ENCODE peak calls at places on chromosomes 16 and 17, in nine cellular contexts. One of them, this sample, is unnamed.

GRCh38 chr17:56926270-56926669 is 12.4 kb upstream of the TRIM25 start:
- DNase-seq in ovary: no peak
- DNase-seq in A549: no peak
- DNase-seq in vagina: no peak
- DNase-seq in gastrocnemius medialis: no peak
- DNase-seq in HCT116: no peak
- DNase-seq in IMR-90: no peak
- DNase-seq in GM12878: no peak
- DNase-seq in breast epithelium: no peak
- DNase-seq in this sample: no peak

GRCh38 chr17:50963139-50963538 is 97.0 kb upstream of the TOB1 start:
- DNase-seq in ovary: no peak
- DNase-seq in A549: no peak
- DNase-seq in vagina: no peak
- DNase-seq in gastrocnemius medialis: no peak
- DNase-seq in HCT116: no peak
- DNase-seq in IMR-90: no peak
- DNase-seq in GM12878: no peak
- DNase-seq in breast epithelium: no peak
- DNase-seq in this sample: no peak

GRCh38 chr16:85144026-85144915 is 32.0 kb upstream of the CIBAR2 start:
- DNase-seq in ovary: no peak
- DNase-seq in A549: no peak
- DNase-seq in vagina: no peak
- DNase-seq in gastrocnemius medialis: no peak
- DNase-seq in HCT116: no peak
- DNase-seq in IMR-90: no peak
- DNase-seq in GM12878: no peak
- DNase-seq in breast epithelium: no peak
- DNase-seq in this sample: no peak

GRCh38 chr16:726438-727290 is at the start of the genes CCDC78 and HAGHL:
- DNase-seq in ovary: peak; percentile 59
- DNase-seq in A549: no peak
- DNase-seq in vagina: no peak
- DNase-seq in gastrocnemius medialis: no peak
- DNase-seq in HCT116: no peak
- DNase-seq in IMR-90: peak; percentile 34
- DNase-seq in GM12878: no peak
- DNase-seq in breast epithelium: no peak
- DNase-seq in this sample: no peak

GRCh38 chr17:2233441-2233947 is 70.1 kb downstream of the SMG6 start:
- DNase-seq in ovary: no peak
- DNase-seq in A549: no peak
- DNase-seq in vagina: no peak
- DNase-seq in gastrocnemius medialis: no peak
- DNase-seq in HCT116: no peak
- DNase-seq in IMR-90: peak; percentile 89
- DNase-seq in GM12878: no peak
- DNase-seq in breast epithelium: no peak
- DNase-seq in this sample: no peak

GRCh38 chr16:87674405-87674804 is 72.1 kb downstream of the JPH3 start:
- DNase-seq in ovary: no peak
- DNase-seq in A549: no peak
- DNase-seq in vagina: no peak
- DNase-seq in gastrocnemius medialis: no peak
- DNase-seq in HCT116: no peak
- DNase-seq in IMR-90: no peak
- DNase-seq in GM12878: no peak
- DNase-seq in breast epithelium: no peak
- DNase-seq in this sample: no peak

GRCh38 chr17:55735784-55736405 is 13.2 kb upstream of the TMEM100 start:
- DNase-seq in ovary: no peak
- DNase-seq in A549: peak; percentile 30
- DNase-seq in vagina: no peak
- DNase-seq in gastrocnemius medialis: peak; percentile 21
- DNase-seq in HCT116: peak; percentile 49
- DNase-seq in IMR-90: peak; percentile 62
- DNase-seq in GM12878: no peak
- DNase-seq in breast epithelium: no peak
- DNase-seq in this sample: no peak

GRCh38 chr16:73065617-73066313 is 17.8 kb upstream of the ZFHX3 start:
- DNase-seq in ovary: no peak
- DNase-seq in A549: no peak
- DNase-seq in vagina: no peak
- DNase-seq in gastrocnemius medialis: no peak
- DNase-seq in HCT116: no peak
- DNase-seq in IMR-90: no peak
- DNase-seq in GM12878: no peak
- DNase-seq in breast epithelium: no peak
- DNase-seq in this sample: no peak

GRCh38 chr17:73551144-73551543 is 93.1 kb downstream of the SDK2 start:
- DNase-seq in ovary: no peak
- DNase-seq in A549: no peak
- DNase-seq in vagina: no peak
- DNase-seq in gastrocnemius medialis: no peak
- DNase-seq in HCT116: no peak
- DNase-seq in IMR-90: no peak
- DNase-seq in GM12878: no peak
- DNase-seq in breast epithelium: no peak
- DNase-seq in this sample: no peak

GRCh38 chr17:292531-293382 is 59.9 kb downstream of the RPH3AL start:
- DNase-seq in ovary: peak; percentile 30
- DNase-seq in A549: no peak
- DNase-seq in vagina: no peak
- DNase-seq in gastrocnemius medialis: no peak
- DNase-seq in HCT116: no peak
- DNase-seq in IMR-90: no peak
- DNase-seq in GM12878: no peak
- DNase-seq in breast epithelium: no peak
- DNase-seq in this sample: no peak

GRCh38 chr17:969767-970387 is 9.7 kb downstream of the NXN start:
- DNase-seq in ovary: no peak
- DNase-seq in A549: no peak
- DNase-seq in vagina: no peak
- DNase-seq in gastrocnemius medialis: no peak
- DNase-seq in HCT116: peak; percentile 66
- DNase-seq in IMR-90: no peak
- DNase-seq in GM12878: no peak
- DNase-seq in breast epithelium: no peak
- DNase-seq in this sample: no peak

GRCh38 chr17:28276011-28276410 is 43.0 kb upstream of the TMEM97 start:
- DNase-seq in ovary: no peak
- DNase-seq in A549: no peak
- DNase-seq in vagina: no peak
- DNase-seq in gastrocnemius medialis: no peak
- DNase-seq in HCT116: no peak
- DNase-seq in IMR-90: no peak
- DNase-seq in GM12878: no peak
- DNase-seq in breast epithelium: no peak
- DNase-seq in this sample: no peak

GRCh38 chr17:7261377-7262191 is 694 bp downstream of the CLDN7 start:
- DNase-seq in ovary: no peak
- DNase-seq in A549: no peak
- DNase-seq in vagina: no peak
- DNase-seq in gastrocnemius medialis: no peak
- DNase-seq in HCT116: no peak
- DNase-seq in IMR-90: no peak
- DNase-seq in GM12878: no peak
- DNase-seq in breast epithelium: no peak
- DNase-seq in this sample: no peak

GRCh38 chr17:42183741-42184711 is 1.2 kb downstream of the HCRT start:
- DNase-seq in ovary: peak; percentile 84
- DNase-seq in A549: peak; percentile 78
- DNase-seq in vagina: no peak
- DNase-seq in gastrocnemius medialis: peak; percentile 24
- DNase-seq in HCT116: peak; percentile 26
- DNase-seq in IMR-90: peak; percentile 63
- DNase-seq in GM12878: peak; percentile 23
- DNase-seq in breast epithelium: no peak
- DNase-seq in this sample: no peak

GRCh38 chr16:68910051-68910450 is 66.7 kb downstream of the TANGO6 start:
- DNase-seq in ovary: no peak
- DNase-seq in A549: no peak
- DNase-seq in vagina: no peak
- DNase-seq in gastrocnemius medialis: no peak
- DNase-seq in HCT116: no peak
- DNase-seq in IMR-90: no peak
- DNase-seq in GM12878: no peak
- DNase-seq in breast epithelium: no peak
- DNase-seq in this sample: no peak

GRCh38 chr16:68908000-68908313 is 64.6 kb downstream of the TANGO6 start:
- DNase-seq in ovary: no peak
- DNase-seq in A549: no peak
- DNase-seq in vagina: no peak
- DNase-seq in gastrocnemius medialis: no peak
- DNase-seq in HCT116: no peak
- DNase-seq in IMR-90: peak; percentile 42
- DNase-seq in GM12878: no peak
- DNase-seq in breast epithelium: no peak
- DNase-seq in this sample: no peak

GRCh38 chr16:68907297-68907999 is 64.1 kb downstream of the TANGO6 start:
- DNase-seq in ovary: no peak
- DNase-seq in A549: no peak
- DNase-seq in vagina: no peak
- DNase-seq in gastrocnemius medialis: no peak
- DNase-seq in HCT116: no peak
- DNase-seq in IMR-90: no peak
- DNase-seq in GM12878: no peak
- DNase-seq in breast epithelium: peak; percentile 37
- DNase-seq in this sample: no peak

GRCh38 chr16:68909099-68909733 is 65.9 kb downstream of the TANGO6 start:
- DNase-seq in ovary: no peak
- DNase-seq in A549: no peak
- DNase-seq in vagina: no peak
- DNase-seq in gastrocnemius medialis: no peak
- DNase-seq in HCT116: no peak
- DNase-seq in IMR-90: peak; percentile 55
- DNase-seq in GM12878: no peak
- DNase-seq in breast epithelium: no peak
- DNase-seq in this sample: no peak
- TF ChIP-seq POLR2A in ovary: no peak
- TF ChIP-seq POLR2A in A549: no peak
- TF ChIP-seq POLR2A in vagina: no peak
- TF ChIP-seq POLR2A in gastrocnemius medialis: no peak
- TF ChIP-seq POLR2A in HCT116: no peak
- TF ChIP-seq POLR2A in IMR-90: no peak
- TF ChIP-seq POLR2A in GM12878: no peak
- TF ChIP-seq POLR2A in breast epithelium: no peak
- TF ChIP-seq POLR2A in this sample: no peak

GRCh38 chr16:76376988-76377387 is 99.8 kb downstream of the CNTNAP4 start:
- DNase-seq in ovary: no peak
- DNase-seq in A549: no peak
- DNase-seq in vagina: no peak
- DNase-seq in gastrocnemius medialis: no peak
- DNase-seq in HCT116: no peak
- DNase-seq in IMR-90: no peak
- DNase-seq in GM12878: no peak
- DNase-seq in breast epithelium: no peak
- DNase-seq in this sample: no peak

GRCh38 chr16:76378020-76378419 is 100.8 kb downstream of the CNTNAP4 start:
- DNase-seq in ovary: no peak
- DNase-seq in A549: no peak
- DNase-seq in vagina: no peak
- DNase-seq in gastrocnemius medialis: no peak
- DNase-seq in HCT116: no peak
- DNase-seq in IMR-90: no peak
- DNase-seq in GM12878: no peak
- DNase-seq in breast epithelium: no peak
- DNase-seq in this sample: no peak
- TF ChIP-seq CTCF in ovary: no peak
- TF ChIP-seq CTCF in A549: no peak
- TF ChIP-seq CTCF in vagina: no peak
- TF ChIP-seq CTCF in gastrocnemius medialis: no peak
- TF ChIP-seq CTCF in HCT116: no peak
- TF ChIP-seq CTCF in IMR-90: no peak
- TF ChIP-seq CTCF in GM12878: no peak
- TF ChIP-seq CTCF in breast epithelium: no peak
- TF ChIP-seq CTCF in this sample: no peak

GRCh38 chr16:50711040-50711439 is 17.6 kb downstream of the NOD2 start:
- DNase-seq in ovary: no peak
- DNase-seq in A549: no peak
- DNase-seq in vagina: no peak
- DNase-seq in gastrocnemius medialis: no peak
- DNase-seq in HCT116: no peak
- DNase-seq in IMR-90: no peak
- DNase-seq in GM12878: no peak
- DNase-seq in breast epithelium: no peak
- DNase-seq in this sample: no peak

GRCh38 chr16:50709980-50710379 is 16.6 kb downstream of the NOD2 start:
- DNase-seq in ovary: no peak
- DNase-seq in A549: no peak
- DNase-seq in vagina: no peak
- DNase-seq in gastrocnemius medialis: no peak
- DNase-seq in HCT116: no peak
- DNase-seq in IMR-90: no peak
- DNase-seq in GM12878: no peak
- DNase-seq in breast epithelium: no peak
- DNase-seq in this sample: no peak

GRCh38 chr16:50709061-50709695 is 15.8 kb downstream of the NOD2 start:
- DNase-seq in ovary: no peak
- DNase-seq in A549: no peak
- DNase-seq in vagina: no peak
- DNase-seq in gastrocnemius medialis: no peak
- DNase-seq in HCT116: no peak
- DNase-seq in IMR-90: no peak
- DNase-seq in GM12878: no peak
- DNase-seq in breast epithelium: no peak
- DNase-seq in this sample: no peak

GRCh38 chr16:50711862-50712567 is 18.6 kb downstream of the NOD2 start:
- DNase-seq in ovary: no peak
- DNase-seq in A549: no peak
- DNase-seq in vagina: no peak
- DNase-seq in gastrocnemius medialis: peak; percentile 84
- DNase-seq in HCT116: no peak
- DNase-seq in IMR-90: no peak
- DNase-seq in GM12878: no peak
- DNase-seq in breast epithelium: no peak
- DNase-seq in this sample: no peak

GRCh38 chr16:50712568-50712914 is 19.1 kb downstream of the NOD2 start:
- DNase-seq in ovary: no peak
- DNase-seq in A549: no peak
- DNase-seq in vagina: no peak
- DNase-seq in gastrocnemius medialis: no peak
- DNase-seq in HCT116: no peak
- DNase-seq in IMR-90: peak; percentile 1
- DNase-seq in GM12878: no peak
- DNase-seq in breast epithelium: no peak
- DNase-seq in this sample: no peak
- TF ChIP-seq POLR2A in ovary: no peak
- TF ChIP-seq POLR2A in A549: no peak
- TF ChIP-seq POLR2A in vagina: no peak
- TF ChIP-seq POLR2A in gastrocnemius medialis: no peak
- TF ChIP-seq POLR2A in HCT116: no peak
- TF ChIP-seq POLR2A in IMR-90: no peak
- TF ChIP-seq POLR2A in GM12878: no peak
- TF ChIP-seq POLR2A in breast epithelium: no peak
- TF ChIP-seq POLR2A in this sample: no peak

GRCh38 chr16:57179429-57179828 is 6.4 kb downstream of the PSME3IP1 start:
- DNase-seq in ovary: no peak
- DNase-seq in A549: no peak
- DNase-seq in vagina: no peak
- DNase-seq in gastrocnemius medialis: no peak
- DNase-seq in HCT116: no peak
- DNase-seq in IMR-90: no peak
- DNase-seq in GM12878: no peak
- DNase-seq in breast epithelium: no peak
- DNase-seq in this sample: no peak
- TF ChIP-seq CTCF in ovary: no peak
- TF ChIP-seq CTCF in A549: no peak
- TF ChIP-seq CTCF in vagina: no peak
- TF ChIP-seq CTCF in gastrocnemius medialis: no peak
- TF ChIP-seq CTCF in HCT116: no peak
- TF ChIP-seq CTCF in IMR-90: no peak
- TF ChIP-seq CTCF in GM12878: no peak
- TF ChIP-seq CTCF in breast epithelium: no peak
- TF ChIP-seq CTCF in this sample: no peak